ENCODE peak calls at places on chromosome 9, in five cellular contexts. J is spleen, U is sigmoid colon, L is Peyer's patch, V is ovary. Z is an unnamed sample.

GRCh38 chr9:37575511-37575914 is 667 bp downstream of the FBXO10 start:
- DNase-seq in L (peak), U (no peak), J (no peak), V (no peak), Z (peak)

GRCh38 chr9:107170801-107171200 is 112.3 kb upstream of the RAD23B start:
- DNase-seq in J (no peak), V (no peak), U (no peak), L (no peak), Z (no peak)

GRCh38 chr9:18614651-18615050 is 140.7 kb downstream of the ADAMTSL1 start:
- DNase-seq in J (no peak), V (no peak), U (no peak), L (no peak), Z (no peak)

GRCh38 chr9:134315716-134316443 is 10.4 kb upstream of the RXRA start:
- DNase-seq in V (peak), U (peak), L (no peak), J (peak), Z (no peak)

GRCh38 chr9:9791621-9792020 is 821.2 kb downstream of the PTPRD start:
- DNase-seq in L (no peak), V (no peak), U (no peak), J (no peak), Z (no peak)

GRCh38 chr9:115117999-115118470 is at the start of gene TNC:
- DNase-seq in V (no peak), U (peak), L (peak), J (peak), Z (peak)

GRCh38 chr9:68802525-68803015 is 97.5 kb downstream of the PIP5K1B start:
- DNase-seq in U (no peak), L (peak), J (no peak), V (no peak), Z (peak)

GRCh38 chr9:129283705-129284606 is 105.9 kb upstream of the IER5L start:
- DNase-seq in V (peak), J (peak), U (peak), L (no peak), Z (no peak)

GRCh38 chr9:80552931-80553330 is 981.2 kb downstream of the TLE4 start:
- DNase-seq in J (no peak), L (no peak), V (no peak), U (peak), Z (peak)

GRCh38 chr9:79912641-79913040 is 340.9 kb downstream of the TLE4 start:
- DNase-seq in L (no peak), J (no peak), U (no peak), V (no peak), Z (no peak)

GRCh38 chr9:16241231-16241630 is 629.2 kb downstream of the BNC2 start:
- DNase-seq in J (no peak), V (no peak), U (no peak), L (no peak), Z (no peak)

GRCh38 chr9:131733601-131734061 is 6.2 kb downstream of the RAPGEF1 start:
- DNase-seq in U (no peak), V (no peak), J (no peak), L (peak), Z (peak)

GRCh38 chr9:129338701-129339445 is 160.8 kb upstream of the IER5L start:
- DNase-seq in L (no peak), J (no peak), V (no peak), U (no peak), Z (no peak)

GRCh38 chr9:16924311-16924915 is 53.9 kb upstream of the BNC2 start:
- DNase-seq in U (no peak), J (no peak), V (no peak), L (no peak), Z (no peak)

GRCh38 chr9:115590016-115590415 is 472.1 kb upstream of the TNC start:
- DNase-seq in J (no peak), V (no peak), U (no peak), L (no peak), Z (no peak)

GRCh38 chr9:79254900-79255651 is 316.7 kb upstream of the TLE4 start:
- DNase-seq in L (no peak), U (no peak), V (no peak), J (no peak), Z (no peak)

GRCh38 chr9:33446507-33447403 is 638 bp downstream of the AQP3 start:
- DNase-seq in V (peak), U (no peak), J (no peak), L (peak), Z (peak)

GRCh38 chr9:38132956-38133355 is 63.9 kb upstream of the SHB start:
- DNase-seq in L (no peak), V (no peak), J (peak), U (no peak), Z (no peak)

GRCh38 chr9:77856615-77857014 is 175.0 kb downstream of the GNAQ start:
- DNase-seq in J (no peak), U (no peak), V (no peak), L (no peak), Z (no peak)

GRCh38 chr9:110828148-110828730 is 159.6 kb downstream of the MUSK start:
- DNase-seq in U (peak), L (no peak), J (no peak), V (no peak), Z (no peak)

GRCh38 chr9:131735238-131736181 is 4.4 kb downstream of the RAPGEF1 start:
- DNase-seq in J (no peak), L (no peak), V (no peak), U (no peak), Z (peak)

GRCh38 chr9:69204869-69205268 is 30.8 kb downstream of the TJP2 start:
- DNase-seq in U (peak), L (no peak), J (no peak), V (no peak), Z (no peak)

GRCh38 chr9:105441761-105442160 is 6.1 kb upstream of the FSD1L start:
- DNase-seq in U (no peak), L (no peak), V (no peak), J (no peak), Z (no peak)

GRCh38 chr9:130474131-130474530 is 29.4 kb downstream of the ASS1 start:
- DNase-seq in J (no peak), U (no peak), L (no peak), V (no peak), Z (no peak)

GRCh38 chr9:114824130-114824529 is 18.3 kb upstream of the TNFSF15 start:
- DNase-seq in V (no peak), J (no peak), L (no peak), U (no peak), Z (no peak)

GRCh38 chr9:1018121-1018520 is 32.0 kb upstream of the DMRT2 start:
- DNase-seq in V (no peak), J (no peak), U (no peak), L (no peak), Z (peak)

GRCh38 chr9:110578896-110579752 is at the start of gene SVEP1:
- DNase-seq in U (peak), V (no peak), J (peak), L (no peak), Z (no peak)

GRCh38 chr9:121876658-121877271 is 216.3 kb downstream of the TTLL11 start:
- DNase-seq in L (no peak), J (no peak), V (no peak), U (no peak), Z (no peak)

GRCh38 chr9:124139001-124139400 is 118.7 kb upstream of the NEK6 start:
- DNase-seq in U (no peak), V (no peak), J (no peak), L (no peak), Z (no peak)

GRCh38 chr9:120343416-120343815 is 236.6 kb downstream of the CDK5RAP2 start:
- DNase-seq in U (no peak), L (no peak), J (no peak), V (no peak), Z (no peak)

GRCh38 chr9:38277601-38278200 is 114.8 kb upstream of the ALDH1B1 start:
- DNase-seq in J (peak), U (no peak), V (no peak), L (no peak), Z (peak)

GRCh38 chr9:137025120-137025966 is 2.7 kb downstream of the ABCA2 start:
- DNase-seq in J (peak), V (no peak), L (peak), U (peak), Z (no peak)

GRCh38 chr9:137026384-137026783 is 1.7 kb downstream of the ABCA2 start:
- DNase-seq in U (no peak), L (no peak), V (no peak), J (peak), Z (no peak)

GRCh38 chr9:137027369-137028012 is 546 bp downstream of the ABCA2 start:
- DNase-seq in J (peak), U (no peak), V (no peak), L (no peak), Z (no peak)

GRCh38 chr9:137028013-137028280 is at the start of gene ABCA2:
- DNase-seq in J (no peak), V (no peak), U (no peak), L (no peak), Z (no peak)

GRCh38 chr9:137026828-137027227 is 1.2 kb downstream of the ABCA2 start:
- DNase-seq in U (no peak), V (no peak), J (peak), L (no peak), Z (no peak)
- H3K4me3 ChIP-seq in U (no peak), V (no peak), J (peak), L (peak), Z (no peak)

GRCh38 chr9:112295174-112295573 is 38.2 kb downstream of the PTBP3 start:
- DNase-seq in L (no peak), U (no peak), V (no peak), J (no peak), Z (no peak)
- TF ChIP-seq POLR2A in L (no peak), U (no peak), V (no peak), J (no peak), Z (no peak)

GRCh38 chr9:133161542-133161950 is 2.2 kb downstream of the GBGT1 start:
- DNase-seq in J (peak), V (no peak), U (no peak), L (no peak), Z (no peak)

GRCh38 chr9:133160742-133161541 is 2.8 kb downstream of the GBGT1 start:
- DNase-seq in V (peak), L (peak), J (peak), U (peak), Z (peak)

GRCh38 chr9:133155156-133155555 is 8.6 kb downstream of the GBGT1 start:
- DNase-seq in J (peak), L (no peak), U (peak), V (no peak), Z (no peak)

GRCh38 chr9:133162802-133163558 is 734 bp downstream of the GBGT1 start:
- DNase-seq in J (peak), U (peak), L (no peak), V (no peak), Z (no peak)

DNA sequence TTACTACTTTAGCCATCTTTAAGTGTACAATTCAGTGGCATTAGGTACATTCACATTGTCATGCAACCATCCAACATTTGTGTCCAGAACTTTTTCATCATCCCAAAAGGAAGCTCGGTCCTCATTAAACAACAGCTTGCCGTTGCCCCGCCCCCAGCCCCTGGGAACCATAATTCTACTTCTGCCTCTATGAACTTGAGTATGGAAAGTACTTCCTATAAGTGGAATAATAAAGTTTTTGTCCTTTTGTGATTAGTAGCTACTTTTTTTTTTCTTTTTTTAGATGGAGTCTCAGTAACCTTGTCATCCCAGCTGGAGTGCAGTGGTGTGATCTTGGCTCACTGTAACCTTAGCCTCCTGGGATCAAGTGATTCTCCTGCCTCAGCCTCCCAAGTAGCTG is 5.0 kb downstream of the GBGT1 start:
- DNase-seq in L (no peak), J (peak), V (no peak), U (peak), Z (no peak)
- H3K4me3 ChIP-seq in L (no peak), J (no peak), V (no peak), U (no peak), Z (no peak)

DNA sequence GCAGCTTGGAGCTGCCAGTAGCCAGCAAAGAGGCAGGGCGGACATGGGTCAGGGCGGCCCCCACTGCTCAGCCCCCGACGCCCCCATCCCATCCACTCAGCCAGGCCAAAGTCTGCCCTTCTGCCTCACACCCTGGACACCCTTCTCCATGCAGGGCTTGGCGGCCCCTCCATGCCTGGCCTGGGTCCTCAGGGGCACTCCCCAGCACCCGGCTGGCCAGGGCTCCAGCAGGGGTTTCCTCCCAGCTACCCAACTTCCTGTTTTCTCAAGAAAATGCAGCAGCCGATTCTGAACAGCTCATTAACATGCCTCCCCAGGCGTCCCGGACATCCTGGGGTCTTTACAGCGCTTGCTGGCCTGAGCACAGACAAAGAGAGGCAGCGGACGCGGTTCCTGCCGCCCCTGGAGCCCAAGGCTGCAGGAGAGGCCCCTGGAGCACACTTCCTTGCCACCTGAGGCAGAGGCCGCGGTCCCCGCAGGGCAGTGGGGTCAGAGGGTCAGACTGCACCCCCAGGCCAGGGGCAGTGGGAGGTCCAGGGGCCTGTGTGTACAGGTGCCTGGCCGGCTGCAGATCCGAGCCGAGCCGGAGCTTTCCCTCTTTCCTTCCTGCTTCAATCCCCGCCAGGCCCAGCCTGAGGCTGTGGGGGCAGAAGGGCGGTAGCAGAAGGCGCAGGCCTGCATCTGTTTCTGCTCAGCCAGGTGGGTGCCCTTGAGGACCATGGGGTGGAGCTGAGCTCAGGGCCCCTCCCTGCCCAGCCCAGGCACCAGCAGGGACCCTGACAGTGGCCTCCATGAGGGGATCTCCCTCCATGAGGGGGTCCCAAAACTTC is 18.7 kb upstream of the NRARP start:
- DNase-seq in L (peak), J (peak), U (peak), V (no peak), Z (peak)
- TF ChIP-seq POLR2A in L (no peak), J (no peak), U (no peak), V (no peak), Z (no peak)

GRCh38 chr9:35618854-35619799 is 914 bp upstream of the CD72 start:
- DNase-seq in V (no peak), J (peak), L (peak), U (no peak), Z (peak)

GRCh38 chr9:35617548-35617947 is 665 bp downstream of the CD72 start:
- DNase-seq in V (no peak), U (no peak), L (peak), J (no peak), Z (no peak)

GRCh38 chr9:35618325-35618727 is at the start of gene CD72:
- DNase-seq in J (peak), V (no peak), U (no peak), L (peak), Z (peak)

GRCh38 chr9:35616681-35617459 is 1.3 kb downstream of the CD72 start:
- DNase-seq in L (peak), J (peak), U (peak), V (peak), Z (peak)

GRCh38 chr9:35619800-35620158 is 1.6 kb upstream of the CD72 start:
- DNase-seq in U (no peak), V (no peak), L (peak), J (peak), Z (no peak)
- H3K4me3 ChIP-seq in U (no peak), V (no peak), L (no peak), J (peak), Z (no peak)